ENCODE peak calls at places on chromosome 21, in ten cellular contexts. X, S, L, Y, N, F, K, D, A and C are unnamed samples.

GRCh38 chr21:17427831-17428483 is 84.9 kb upstream of the CXADR start:
- DNase-seq in K (no peak), D (no peak), N (no peak), X (no peak), A (no peak), L (no peak), Y (no peak), F (no peak), S (no peak), C (no peak)

GRCh38 chr21:38787461-38788274 is 18.1 kb upstream of the ETS2 start:
- DNase-seq in S (peak; percentile 82), L (peak; percentile 58), N (no peak), Y (peak; percentile 88), D (no peak), F (peak; percentile 97), A (no peak), K (peak; percentile 64), X (no peak), C (peak; percentile 95)

GRCh38 chr21:37748351-37748750 is 167.9 kb downstream of the KCNJ6 start:
- DNase-seq in N (no peak), S (no peak), K (no peak), D (no peak), A (no peak), X (no peak), L (no peak), Y (no peak), F (no peak), C (no peak)

GRCh38 chr21:21232320-21232719 is 234.1 kb downstream of the NCAM2 start:
- DNase-seq in K (no peak), D (no peak), F (peak; percentile 53), Y (no peak), L (no peak), X (no peak), A (no peak), N (no peak), S (no peak), C (peak; percentile 2)

GRCh38 chr21:29523646-29524045 is 224.9 kb downstream of the BACH1 start:
- DNase-seq in L (no peak), D (no peak), K (no peak), A (no peak), N (no peak), F (peak; percentile 8), Y (no peak), S (no peak), X (peak; percentile 19), C (no peak)

GRCh38 chr21:18810136-18810535 is 406.6 kb upstream of the TMPRSS15 start:
- DNase-seq in Y (no peak), N (no peak), S (no peak), D (no peak), F (no peak), X (no peak), K (no peak), A (no peak), L (no peak), C (no peak)

GRCh38 chr21:29072873-29073221 is 601 bp downstream of the CCT8 start:
- DNase-seq in F (peak; percentile 28), A (no peak), D (no peak), X (no peak), N (no peak), K (no peak), L (no peak), Y (no peak), S (no peak), C (no peak)

GRCh38 chr21:32869459-32869858 is 97.9 kb upstream of the PAXBP1 start:
- DNase-seq in F (no peak), N (no peak), S (no peak), D (no peak), L (no peak), A (no peak), X (no peak), Y (no peak), K (no peak), C (no peak)

GRCh38 chr21:33139084-33139483 is 69.1 kb downstream of the OLIG1 start:
- DNase-seq in K (no peak), Y (no peak), D (no peak), N (no peak), S (no peak), X (no peak), F (no peak), A (no peak), L (no peak), C (no peak)

GRCh38 chr21:16454371-16454770 is 724.6 kb downstream of the USP25 start:
- DNase-seq in X (no peak), D (no peak), A (no peak), N (no peak), F (peak; percentile 9), S (no peak), K (no peak), Y (no peak), L (no peak), C (peak; percentile 3)

GRCh38 chr21:17758703-17759102 is 60.5 kb downstream of the C21orf91 start:
- DNase-seq in A (no peak), K (no peak), S (no peak), N (no peak), D (no peak), F (peak; percentile 13), L (no peak), X (no peak), Y (no peak), C (no peak)

GRCh38 chr21:33481314-33481943 is 1.7 kb upstream of the TMEM50B start:
- DNase-seq in S (no peak), Y (no peak), X (no peak), D (no peak), N (no peak), K (no peak), A (no peak), F (no peak), L (no peak), C (no peak)

GRCh38 chr21:24112020-24112419 is 1495.3 kb downstream of the MRPL39 start:
- DNase-seq in L (no peak), N (no peak), F (no peak), D (no peak), X (no peak), S (no peak), Y (no peak), K (no peak), A (no peak), C (no peak)

GRCh38 chr21:35441868-35442582 is 392.9 kb upstream of the RUNX1 start:
- DNase-seq in Y (no peak), N (no peak), L (no peak), S (no peak), D (no peak), X (no peak), F (no peak), A (no peak), K (no peak), C (no peak)
- TF ChIP-seq CTCF in Y (no peak), N (no peak), L (no peak), S (no peak), D (no peak), X (no peak), F (no peak), A (no peak), K (no peak), C (peak; percentile 28)

GRCh38 chr21:42522771-42523170 is 9.1 kb downstream of the SLC37A1 start:
- DNase-seq in S (no peak), N (no peak), K (no peak), X (no peak), F (no peak), A (no peak), L (no peak), D (no peak), Y (no peak), C (no peak)

GRCh38 chr21:42521805-42522204 is 8.2 kb downstream of the SLC37A1 start:
- DNase-seq in X (no peak), S (no peak), D (no peak), F (no peak), L (peak; percentile 40), A (no peak), Y (no peak), K (no peak), N (no peak), C (no peak)

GRCh38 chr21:42522271-42522670 is 8.6 kb downstream of the SLC37A1 start:
- DNase-seq in L (peak; percentile 50), X (no peak), S (no peak), F (no peak), Y (no peak), K (no peak), N (no peak), D (no peak), A (no peak), C (no peak)

GRCh38 chr21:42521384-42521783 is 7.7 kb downstream of the SLC37A1 start:
- DNase-seq in Y (no peak), N (no peak), K (no peak), L (peak; percentile 24), S (no peak), A (no peak), F (no peak), D (no peak), X (no peak), C (no peak)

DNA sequence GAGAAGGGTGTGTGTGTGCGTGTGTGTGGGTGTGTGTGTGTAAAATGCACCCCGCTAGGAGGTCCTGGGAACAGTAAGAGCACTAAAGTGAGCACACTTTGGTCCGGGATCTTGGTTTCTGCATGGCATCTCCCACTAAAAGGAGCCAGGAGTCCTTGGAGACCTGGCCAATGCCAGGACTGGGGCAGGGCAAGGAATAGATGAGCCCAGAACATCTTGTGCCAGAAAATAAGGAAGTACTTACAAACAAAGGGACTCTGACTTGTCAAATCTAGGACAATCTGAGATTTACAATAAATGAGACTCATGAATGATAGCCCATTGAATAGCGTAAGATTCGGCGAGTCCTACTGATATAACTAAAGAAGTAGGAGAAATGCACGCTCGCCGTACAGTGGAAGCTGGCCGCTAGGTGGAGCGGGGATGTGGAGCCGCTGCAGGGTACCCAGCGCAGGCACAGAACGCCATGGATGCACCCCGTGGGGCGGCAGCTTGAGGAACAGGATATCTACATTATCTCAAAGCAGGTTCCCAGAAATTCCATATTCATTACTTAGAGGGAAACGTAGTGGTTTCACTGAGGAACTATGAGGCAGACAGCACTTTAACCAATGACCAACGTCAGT is 7.1 kb downstream of the SLC37A1 start:
- DNase-seq in F (no peak), N (no peak), A (no peak), L (peak; percentile 28), X (no peak), D (no peak), Y (no peak), K (no peak), S (no peak), C (no peak)
- TF ChIP-seq CTCF in F (no peak), N (no peak), A (no peak), L (no peak), X (no peak), D (no peak), Y (no peak), K (peak; percentile 48), S (no peak), C (no peak)

GRCh38 chr21:26157842-26158241 is 12.7 kb downstream of the APP start:
- DNase-seq in D (no peak), N (no peak), X (no peak), F (no peak), K (no peak), L (no peak), A (no peak), Y (no peak), S (no peak), C (no peak)
- TF ChIP-seq CTCF in D (no peak), N (no peak), X (no peak), F (no peak), K (no peak), L (no peak), A (no peak), Y (no peak), S (no peak), C (no peak)

DNA sequence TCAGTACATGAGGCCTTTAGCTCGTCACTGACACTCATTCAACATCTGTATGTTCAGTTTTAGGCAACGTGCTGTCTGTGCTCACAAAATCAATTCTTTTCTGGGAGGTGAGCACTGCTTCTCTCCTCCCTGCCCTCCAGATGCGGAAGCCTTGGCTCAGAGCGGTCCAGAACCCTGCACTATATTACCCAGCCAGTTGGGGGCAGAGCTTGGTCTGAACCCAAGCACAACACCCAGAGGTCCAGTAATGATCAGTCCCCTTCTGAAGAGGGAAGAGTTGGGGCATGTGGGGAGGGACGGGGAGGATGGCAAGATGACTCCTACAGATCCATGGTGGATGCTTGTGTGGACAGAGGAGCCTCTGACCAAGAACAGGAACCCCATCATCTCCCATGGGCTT is 5.6 kb upstream of the DSCAM start:
- DNase-seq in X (no peak), Y (no peak), A (no peak), F (no peak), L (no peak), N (no peak), S (no peak), D (no peak), K (no peak), C (no peak)
- TF ChIP-seq CTCF in X (no peak), Y (no peak), A (no peak), F (no peak), L (no peak), N (no peak), S (no peak), D (no peak), K (no peak), C (peak; percentile 42)